ENCODE peak calls at places on chromosomes 1 and 21, in five cellular contexts. One of them, this sample, is unnamed.

GRCh38 chr1:110554871-110555801 is 36.2 kb upstream of the KCNA10 start:
- DNase-seq in mucosa of descending colon: no peak
- DNase-seq in T-helper 2 cell: peak; percentile 25
- DNase-seq in iPS-NIHi11: peak; percentile 85
- DNase-seq in DMS153: peak; percentile 36
- DNase-seq in this sample: peak; percentile 43

GRCh38 chr1:72178266-72178665 is 104.1 kb downstream of the NEGR1 start:
- DNase-seq in mucosa of descending colon: no peak
- DNase-seq in T-helper 2 cell: no peak
- DNase-seq in iPS-NIHi11: no peak
- DNase-seq in DMS153: no peak
- DNase-seq in this sample: no peak

GRCh38 chr1:65009176-65009575 is 42.8 kb upstream of the JAK1 start:
- DNase-seq in mucosa of descending colon: no peak
- DNase-seq in T-helper 2 cell: no peak
- DNase-seq in iPS-NIHi11: no peak
- DNase-seq in DMS153: no peak
- DNase-seq in this sample: no peak

GRCh38 chr1:15934211-15935055 is 41.5 kb downstream of the ZBTB17 start:
- DNase-seq in mucosa of descending colon: no peak
- DNase-seq in T-helper 2 cell: no peak
- DNase-seq in iPS-NIHi11: no peak
- DNase-seq in DMS153: no peak
- DNase-seq in this sample: no peak

GRCh38 chr1:68010094-68010493 is 40.3 kb downstream of the DIRAS3 start:
- DNase-seq in mucosa of descending colon: no peak
- DNase-seq in T-helper 2 cell: no peak
- DNase-seq in iPS-NIHi11: peak; percentile 22
- DNase-seq in DMS153: peak; percentile 8
- DNase-seq in this sample: no peak

GRCh38 chr1:111471012-111471411 is 2.8 kb upstream of the C1orf162 start:
- DNase-seq in mucosa of descending colon: peak; percentile 70
- DNase-seq in T-helper 2 cell: peak; percentile 36
- DNase-seq in iPS-NIHi11: no peak
- DNase-seq in DMS153: no peak
- DNase-seq in this sample: peak; percentile 66

GRCh38 chr21:43306911-43307676 is 119.8 kb downstream of the SIK1 start:
- DNase-seq in mucosa of descending colon: peak; percentile 62
- DNase-seq in T-helper 2 cell: no peak
- DNase-seq in iPS-NIHi11: no peak
- DNase-seq in DMS153: peak; percentile 84
- DNase-seq in this sample: peak; percentile 88

GRCh38 chr1:16080422-16081150 is 7.1 kb upstream of the FAM131C start:
- DNase-seq in mucosa of descending colon: no peak
- DNase-seq in T-helper 2 cell: no peak
- DNase-seq in iPS-NIHi11: no peak
- DNase-seq in DMS153: no peak
- DNase-seq in this sample: no peak

GRCh38 chr1:168287237-168287664 is 6.6 kb downstream of the TBX19 start:
- DNase-seq in mucosa of descending colon: no peak
- DNase-seq in T-helper 2 cell: no peak
- DNase-seq in iPS-NIHi11: no peak
- DNase-seq in DMS153: peak; percentile 38
- DNase-seq in this sample: peak; percentile 22

GRCh38 chr1:12435639-12436344 is 182.2 kb downstream of the DHRS3 start:
- DNase-seq in mucosa of descending colon: no peak
- DNase-seq in T-helper 2 cell: peak; percentile 23
- DNase-seq in iPS-NIHi11: no peak
- DNase-seq in DMS153: no peak
- DNase-seq in this sample: peak; percentile 86

GRCh38 chr1:61981870-61982660 is 212.6 kb upstream of the L1TD1 start:
- DNase-seq in mucosa of descending colon: no peak
- DNase-seq in T-helper 2 cell: no peak
- DNase-seq in iPS-NIHi11: no peak
- DNase-seq in DMS153: no peak
- DNase-seq in this sample: no peak

GRCh38 chr1:208243522-208243850 is 698 bp downstream of the PLXNA2 start:
- DNase-seq in mucosa of descending colon: no peak
- DNase-seq in T-helper 2 cell: no peak
- DNase-seq in iPS-NIHi11: no peak
- DNase-seq in DMS153: peak; percentile 52
- DNase-seq in this sample: no peak

GRCh38 chr1:161226320-161226711 is 456 bp downstream of the TOMM40L start:
- DNase-seq in mucosa of descending colon: no peak
- DNase-seq in T-helper 2 cell: no peak
- DNase-seq in iPS-NIHi11: no peak
- DNase-seq in DMS153: no peak
- DNase-seq in this sample: peak; percentile 32

GRCh38 chr1:3573499-3573898 is 37.8 kb downstream of the MEGF6 start:
- DNase-seq in mucosa of descending colon: no peak
- DNase-seq in T-helper 2 cell: no peak
- DNase-seq in iPS-NIHi11: no peak
- DNase-seq in DMS153: no peak
- DNase-seq in this sample: no peak

GRCh38 chr1:156504062-156504813 is 3.7 kb upstream of the MEF2D start:
- DNase-seq in mucosa of descending colon: no peak
- DNase-seq in T-helper 2 cell: no peak
- DNase-seq in iPS-NIHi11: no peak
- DNase-seq in DMS153: peak; percentile 79
- DNase-seq in this sample: peak; percentile 53

GRCh38 chr1:42935313-42935624 is 23.4 kb downstream of the SLC2A1 start:
- DNase-seq in mucosa of descending colon: peak; percentile 80
- DNase-seq in T-helper 2 cell: no peak
- DNase-seq in iPS-NIHi11: no peak
- DNase-seq in DMS153: no peak
- DNase-seq in this sample: peak; percentile 65

GRCh38 chr1:151370211-151370911 is 2.1 kb downstream of the SELENBP1 start:
- DNase-seq in mucosa of descending colon: no peak
- DNase-seq in T-helper 2 cell: no peak
- DNase-seq in iPS-NIHi11: no peak
- DNase-seq in DMS153: no peak
- DNase-seq in this sample: no peak

GRCh38 chr1:221431068-221431651 is 310.7 kb downstream of the DUSP10 start:
- DNase-seq in mucosa of descending colon: no peak
- DNase-seq in T-helper 2 cell: no peak
- DNase-seq in iPS-NIHi11: no peak
- DNase-seq in DMS153: peak; percentile 12
- DNase-seq in this sample: no peak

GRCh38 chr1:6034750-6035096 is 11.0 kb upstream of the KCNAB2 start:
- DNase-seq in mucosa of descending colon: no peak
- DNase-seq in T-helper 2 cell: no peak
- DNase-seq in iPS-NIHi11: no peak
- DNase-seq in DMS153: no peak
- DNase-seq in this sample: no peak

GRCh38 chr1:11568687-11569086 is 85.5 kb downstream of the FBXO2 start:
- DNase-seq in mucosa of descending colon: no peak
- DNase-seq in T-helper 2 cell: no peak
- DNase-seq in iPS-NIHi11: no peak
- DNase-seq in DMS153: peak; percentile 55
- DNase-seq in this sample: no peak

GRCh38 chr1:205301220-205301821 is 20.2 kb downstream of the NUAK2 start:
- DNase-seq in mucosa of descending colon: peak; percentile 78
- DNase-seq in T-helper 2 cell: no peak
- DNase-seq in iPS-NIHi11: peak; percentile 84
- DNase-seq in DMS153: peak; percentile 22
- DNase-seq in this sample: no peak

This sample was measured in GM12865.